ENCODE peak calls at places on chromosomes 11 and 22, in five cellular contexts. One of them, this sample, is unnamed.

GRCh38 chr11:110972640-110973039 is 260.4 kb upstream of the ARHGAP20 start:
- DNase-seq in choroid plexus epithelial cell: peak
- DNase-seq in pancreas: no peak
- DNase-seq in GM12865: no peak
- DNase-seq in mesothelial cell of epicardium: no peak
- DNase-seq in this sample: no peak

GRCh38 chr11:3644817-3645235 is at the start of gene ART1:
- DNase-seq in choroid plexus epithelial cell: peak
- DNase-seq in pancreas: no peak
- DNase-seq in GM12865: no peak
- DNase-seq in mesothelial cell of epicardium: no peak
- DNase-seq in this sample: no peak

GRCh38 chr11:13923716-13924650 is 38.5 kb upstream of the SPON1 start:
- DNase-seq in choroid plexus epithelial cell: no peak
- DNase-seq in pancreas: no peak
- DNase-seq in GM12865: peak
- DNase-seq in mesothelial cell of epicardium: no peak
- DNase-seq in this sample: no peak

GRCh38 chr11:47243454-47243853 is 5.2 kb downstream of the ACP2 start:
- DNase-seq in choroid plexus epithelial cell: no peak
- DNase-seq in pancreas: no peak
- DNase-seq in GM12865: no peak
- DNase-seq in mesothelial cell of epicardium: no peak
- DNase-seq in this sample: no peak

GRCh38 chr11:117829369-117829725 is 4.8 kb upstream of the FXYD2 start:
- DNase-seq in choroid plexus epithelial cell: no peak
- DNase-seq in pancreas: peak
- DNase-seq in GM12865: no peak
- DNase-seq in mesothelial cell of epicardium: no peak
- DNase-seq in this sample: no peak

GRCh38 chr11:67045314-67045713 is 11.3 kb upstream of the RHOD start:
- DNase-seq in choroid plexus epithelial cell: peak
- DNase-seq in pancreas: no peak
- DNase-seq in GM12865: peak
- DNase-seq in mesothelial cell of epicardium: no peak
- DNase-seq in this sample: peak

GRCh38 chr22:36954251-36955014 is 41.0 kb downstream of the CSF2RB start:
- DNase-seq in choroid plexus epithelial cell: no peak
- DNase-seq in pancreas: no peak
- DNase-seq in GM12865: peak
- DNase-seq in mesothelial cell of epicardium: no peak
- DNase-seq in this sample: peak

GRCh38 chr11:33967451-33967850 is 75.6 kb upstream of the LMO2 start:
- DNase-seq in choroid plexus epithelial cell: no peak
- DNase-seq in pancreas: no peak
- DNase-seq in GM12865: no peak
- DNase-seq in mesothelial cell of epicardium: no peak
- DNase-seq in this sample: no peak

GRCh38 chr11:77346906-77347603 is 45.6 kb upstream of the GDPD4 start:
- DNase-seq in choroid plexus epithelial cell: peak
- DNase-seq in pancreas: no peak
- DNase-seq in GM12865: no peak
- DNase-seq in mesothelial cell of epicardium: no peak
- DNase-seq in this sample: no peak

GRCh38 chr11:74819400-74819799 is 70.8 kb downstream of the RNF169 start:
- DNase-seq in choroid plexus epithelial cell: peak
- DNase-seq in pancreas: no peak
- DNase-seq in GM12865: no peak
- DNase-seq in mesothelial cell of epicardium: no peak
- DNase-seq in this sample: no peak

GRCh38 chr22:17266261-17266971 is 47.2 kb upstream of the ADA2 start:
- DNase-seq in choroid plexus epithelial cell: peak
- DNase-seq in pancreas: no peak
- DNase-seq in GM12865: no peak
- DNase-seq in mesothelial cell of epicardium: no peak
- DNase-seq in this sample: no peak

GRCh38 chr22:18022851-18023250 is 1.5 kb downstream of the MICAL3 start:
- DNase-seq in choroid plexus epithelial cell: no peak
- DNase-seq in pancreas: no peak
- DNase-seq in GM12865: no peak
- DNase-seq in mesothelial cell of epicardium: no peak
- DNase-seq in this sample: no peak

GRCh38 chr11:77879218-77879617 is 58.3 kb downstream of the AAMDC start:
- DNase-seq in choroid plexus epithelial cell: peak
- DNase-seq in pancreas: no peak
- DNase-seq in GM12865: peak
- DNase-seq in mesothelial cell of epicardium: no peak
- DNase-seq in this sample: no peak

GRCh38 chr11:95419915-95420314 is 188.9 kb upstream of the SESN3 start:
- DNase-seq in choroid plexus epithelial cell: peak
- DNase-seq in pancreas: no peak
- DNase-seq in GM12865: no peak
- DNase-seq in mesothelial cell of epicardium: no peak
- DNase-seq in this sample: no peak

GRCh38 chr22:20111045-20111688 is 4.7 kb upstream of the RANBP1 start:
- DNase-seq in choroid plexus epithelial cell: peak
- DNase-seq in pancreas: no peak
- DNase-seq in GM12865: peak
- DNase-seq in mesothelial cell of epicardium: no peak
- DNase-seq in this sample: peak

GRCh38 chr22:48050836-48051235 is 1288.4 kb downstream of the TBC1D22A start:
- DNase-seq in choroid plexus epithelial cell: no peak
- DNase-seq in pancreas: no peak
- DNase-seq in GM12865: no peak
- DNase-seq in mesothelial cell of epicardium: no peak
- DNase-seq in this sample: no peak

GRCh38 chr11:129042503-129042902 is 99.8 kb upstream of the TP53AIP1 start:
- DNase-seq in choroid plexus epithelial cell: no peak
- DNase-seq in pancreas: no peak
- DNase-seq in GM12865: no peak
- DNase-seq in mesothelial cell of epicardium: no peak
- DNase-seq in this sample: no peak

GRCh38 chr22:50485221-50486131 is 1.2 kb upstream of the MIOX start:
- DNase-seq in choroid plexus epithelial cell: no peak
- DNase-seq in pancreas: peak
- DNase-seq in GM12865: no peak
- DNase-seq in mesothelial cell of epicardium: no peak
- DNase-seq in this sample: no peak
- TF ChIP-seq CTCF in choroid plexus epithelial cell: no peak
- TF ChIP-seq CTCF in pancreas: no peak
- TF ChIP-seq CTCF in GM12865: no peak
- TF ChIP-seq CTCF in mesothelial cell of epicardium: no peak
- TF ChIP-seq CTCF in this sample: no peak

GRCh38 chr11:69294621-69295078 is 695 bp downstream of the MYEOV start:
- DNase-seq in choroid plexus epithelial cell: no peak
- DNase-seq in pancreas: no peak
- DNase-seq in GM12865: no peak
- DNase-seq in mesothelial cell of epicardium: no peak
- DNase-seq in this sample: no peak

GRCh38 chr11:69292221-69292648 is 1.7 kb upstream of the MYEOV start:
- DNase-seq in choroid plexus epithelial cell: peak
- DNase-seq in pancreas: peak
- DNase-seq in GM12865: peak
- DNase-seq in mesothelial cell of epicardium: no peak
- DNase-seq in this sample: no peak

GRCh38 chr11:69291459-69292110 is 2.4 kb upstream of the MYEOV start:
- DNase-seq in choroid plexus epithelial cell: no peak
- DNase-seq in pancreas: no peak
- DNase-seq in GM12865: no peak
- DNase-seq in mesothelial cell of epicardium: no peak
- DNase-seq in this sample: no peak

GRCh38 chr11:69293819-69294505 is at the start of gene MYEOV:
- DNase-seq in choroid plexus epithelial cell: peak
- DNase-seq in pancreas: no peak
- DNase-seq in GM12865: peak
- DNase-seq in mesothelial cell of epicardium: no peak
- DNase-seq in this sample: peak

DNA sequence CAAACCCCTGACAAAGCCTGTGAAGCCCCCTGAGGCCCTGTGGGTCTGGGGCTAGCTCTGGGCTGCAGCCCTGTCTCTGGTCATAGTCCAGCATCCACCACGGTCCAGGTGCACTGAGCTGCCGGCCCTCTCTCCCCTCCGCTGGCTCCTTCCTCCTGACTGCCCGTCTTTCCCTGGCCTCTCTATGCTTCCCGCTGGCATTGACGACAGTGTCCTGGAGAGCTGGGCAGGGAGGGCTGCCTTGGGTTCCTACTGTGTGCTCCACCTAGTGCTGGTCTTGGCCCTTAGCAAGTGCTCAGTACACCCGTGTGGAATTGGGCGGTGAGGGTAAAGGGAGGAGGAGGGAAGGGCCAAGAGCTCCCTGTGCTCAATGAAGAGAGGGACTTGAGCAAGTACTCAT is 868 bp upstream of the MYEOV start:
- DNase-seq in choroid plexus epithelial cell: no peak
- DNase-seq in pancreas: peak
- DNase-seq in GM12865: no peak
- DNase-seq in mesothelial cell of epicardium: no peak
- DNase-seq in this sample: no peak
- TF ChIP-seq CTCF in choroid plexus epithelial cell: no peak
- TF ChIP-seq CTCF in pancreas: no peak
- TF ChIP-seq CTCF in GM12865: no peak
- TF ChIP-seq CTCF in mesothelial cell of epicardium: no peak
- TF ChIP-seq CTCF in this sample: peak

GRCh38 chr11:2116680-2117079 is 22.5 kb downstream of the IGF2 start:
- DNase-seq in choroid plexus epithelial cell: no peak
- DNase-seq in pancreas: no peak
- DNase-seq in GM12865: no peak
- DNase-seq in mesothelial cell of epicardium: no peak
- DNase-seq in this sample: no peak

GRCh38 chr11:2121227-2122130 is 17.7 kb downstream of the IGF2 start:
- DNase-seq in choroid plexus epithelial cell: no peak
- DNase-seq in pancreas: peak
- DNase-seq in GM12865: no peak
- DNase-seq in mesothelial cell of epicardium: no peak
- DNase-seq in this sample: no peak

GRCh38 chr11:2120359-2121100 is 18.7 kb downstream of the IGF2 start:
- DNase-seq in choroid plexus epithelial cell: no peak
- DNase-seq in pancreas: no peak
- DNase-seq in GM12865: no peak
- DNase-seq in mesothelial cell of epicardium: no peak
- DNase-seq in this sample: no peak

GRCh38 chr11:2115308-2115707 is 23.9 kb downstream of the IGF2 start:
- DNase-seq in choroid plexus epithelial cell: no peak
- DNase-seq in pancreas: no peak
- DNase-seq in GM12865: no peak
- DNase-seq in mesothelial cell of epicardium: no peak
- DNase-seq in this sample: no peak

GRCh38 chr11:2118674-2119073 is 20.5 kb downstream of the IGF2 start:
- DNase-seq in choroid plexus epithelial cell: no peak
- DNase-seq in pancreas: no peak
- DNase-seq in GM12865: no peak
- DNase-seq in mesothelial cell of epicardium: no peak
- DNase-seq in this sample: no peak
- TF ChIP-seq CTCF in choroid plexus epithelial cell: no peak
- TF ChIP-seq CTCF in pancreas: no peak
- TF ChIP-seq CTCF in GM12865: no peak
- TF ChIP-seq CTCF in mesothelial cell of epicardium: no peak
- TF ChIP-seq CTCF in this sample: no peak

GRCh38 chr11:15988693-15989231 is 367.6 kb downstream of the SOX6 start:
- DNase-seq in choroid plexus epithelial cell: peak
- DNase-seq in pancreas: no peak
- DNase-seq in GM12865: no peak
- DNase-seq in mesothelial cell of epicardium: no peak
- DNase-seq in this sample: no peak
- TF ChIP-seq CTCF in choroid plexus epithelial cell: peak
- TF ChIP-seq CTCF in pancreas: no peak
- TF ChIP-seq CTCF in GM12865: peak
- TF ChIP-seq CTCF in mesothelial cell of epicardium: no peak
- TF ChIP-seq CTCF in this sample: no peak

GRCh38 chr22:46038516-46039430 is 61.8 kb upstream of the WNT7B start:
- DNase-seq in choroid plexus epithelial cell: no peak
- DNase-seq in pancreas: peak
- DNase-seq in GM12865: no peak
- DNase-seq in mesothelial cell of epicardium: no peak
- DNase-seq in this sample: no peak

GRCh38 chr22:46038174-46038487 is 61.2 kb upstream of the WNT7B start:
- DNase-seq in choroid plexus epithelial cell: no peak
- DNase-seq in pancreas: no peak
- DNase-seq in GM12865: no peak
- DNase-seq in mesothelial cell of epicardium: no peak
- DNase-seq in this sample: no peak

GRCh38 chr22:46035380-46035741 is 58.4 kb upstream of the WNT7B start:
- DNase-seq in choroid plexus epithelial cell: no peak
- DNase-seq in pancreas: no peak
- DNase-seq in GM12865: no peak
- DNase-seq in mesothelial cell of epicardium: no peak
- DNase-seq in this sample: no peak

GRCh38 chr22:46035742-46036557 is 59.0 kb upstream of the WNT7B start:
- DNase-seq in choroid plexus epithelial cell: peak
- DNase-seq in pancreas: peak
- DNase-seq in GM12865: peak
- DNase-seq in mesothelial cell of epicardium: peak
- DNase-seq in this sample: peak

GRCh38 chr22:46036558-46037408 is 59.8 kb upstream of the WNT7B start:
- DNase-seq in choroid plexus epithelial cell: peak
- DNase-seq in pancreas: peak
- DNase-seq in GM12865: peak
- DNase-seq in mesothelial cell of epicardium: no peak
- DNase-seq in this sample: no peak
- TF ChIP-seq CTCF in choroid plexus epithelial cell: peak
- TF ChIP-seq CTCF in pancreas: no peak
- TF ChIP-seq CTCF in GM12865: peak
- TF ChIP-seq CTCF in mesothelial cell of epicardium: no peak
- TF ChIP-seq CTCF in this sample: peak

GRCh38 chr11:8019671-8020597 is 32.8 kb downstream of the EIF3F start:
- DNase-seq in choroid plexus epithelial cell: peak
- DNase-seq in pancreas: peak
- DNase-seq in GM12865: no peak
- DNase-seq in mesothelial cell of epicardium: no peak
- DNase-seq in this sample: peak
- TF ChIP-seq CTCF in choroid plexus epithelial cell: no peak
- TF ChIP-seq CTCF in pancreas: no peak
- TF ChIP-seq CTCF in GM12865: no peak
- TF ChIP-seq CTCF in mesothelial cell of epicardium: no peak
- TF ChIP-seq CTCF in this sample: no peak

DNA sequence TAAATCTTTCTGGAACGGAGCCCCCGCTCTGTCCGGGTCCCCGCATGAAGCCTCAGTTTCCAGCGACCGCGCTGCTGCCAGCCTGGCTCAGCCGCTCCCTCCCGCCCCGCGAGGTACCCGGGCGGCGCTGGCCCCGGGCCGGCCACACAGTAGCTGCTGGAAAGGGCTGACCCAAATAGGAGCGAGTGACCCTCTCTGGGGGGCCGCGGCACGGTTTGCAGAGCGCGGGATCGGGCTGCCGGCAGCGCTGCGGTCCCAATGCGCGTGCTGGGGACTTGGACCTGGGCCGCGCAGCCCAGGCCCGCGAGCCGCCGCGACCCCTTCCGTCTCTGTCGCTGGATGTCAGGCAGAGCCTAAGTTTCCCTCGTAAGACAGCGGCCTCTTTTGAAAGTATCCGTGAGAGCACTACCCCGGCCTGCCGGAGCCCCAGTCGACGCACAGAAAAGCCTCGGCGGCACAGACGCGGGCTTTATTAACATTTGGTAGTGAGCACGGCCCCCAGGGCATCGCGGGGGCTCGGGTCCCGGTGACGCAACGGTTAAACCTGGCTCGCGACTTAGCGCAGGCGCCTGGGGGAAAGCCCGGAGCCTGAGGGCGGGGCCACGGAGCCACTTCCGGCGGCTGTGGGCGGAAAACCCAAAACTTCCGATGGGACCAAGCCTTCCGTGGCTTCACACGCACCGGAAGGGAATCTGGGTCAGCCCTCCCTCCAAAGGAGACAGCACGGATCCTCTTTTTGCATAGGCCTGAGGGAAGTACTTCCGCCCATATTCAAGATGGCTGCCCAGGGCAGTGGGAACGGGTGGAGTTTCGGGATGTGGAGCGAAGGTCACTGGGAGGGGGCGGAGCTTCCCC is 14.9 kb downstream of the BAD start:
- DNase-seq in choroid plexus epithelial cell: peak
- DNase-seq in pancreas: peak
- DNase-seq in GM12865: peak
- DNase-seq in mesothelial cell of epicardium: peak
- DNase-seq in this sample: peak
- TF ChIP-seq CTCF in choroid plexus epithelial cell: no peak
- TF ChIP-seq CTCF in pancreas: no peak
- TF ChIP-seq CTCF in GM12865: no peak
- TF ChIP-seq CTCF in mesothelial cell of epicardium: no peak
- TF ChIP-seq CTCF in this sample: no peak